ENCODE peak calls at places on chromosomes 1 and 21, in six cellular contexts. One of them, this sample, is unnamed.

GRCh38 chr1:47460040-47460439 is 22.2 kb downstream of the FOXD2 start:
- DNase-seq in tibial nerve: no peak
- DNase-seq in MCF 10A: no peak
- DNase-seq in uterus: no peak
- DNase-seq in colonic mucosa: no peak
- DNase-seq in IMR-90: no peak
- DNase-seq in this sample: no peak

GRCh38 chr1:84619383-84620093 is 45.3 kb upstream of the CTBS start:
- DNase-seq in tibial nerve: no peak
- DNase-seq in MCF 10A: peak
- DNase-seq in uterus: peak
- DNase-seq in colonic mucosa: no peak
- DNase-seq in IMR-90: peak
- DNase-seq in this sample: no peak

GRCh38 chr1:71706030-71706671 is 576.2 kb downstream of the NEGR1 start:
- DNase-seq in tibial nerve: no peak
- DNase-seq in MCF 10A: no peak
- DNase-seq in uterus: no peak
- DNase-seq in colonic mucosa: no peak
- DNase-seq in IMR-90: peak
- DNase-seq in this sample: no peak

GRCh38 chr1:179303173-179303572 is 9.6 kb downstream of the SOAT1 start:
- DNase-seq in tibial nerve: no peak
- DNase-seq in MCF 10A: no peak
- DNase-seq in uterus: no peak
- DNase-seq in colonic mucosa: no peak
- DNase-seq in IMR-90: no peak
- DNase-seq in this sample: no peak

GRCh38 chr1:212760126-212760823 is 31.3 kb downstream of the NSL1 start:
- DNase-seq in tibial nerve: no peak
- DNase-seq in MCF 10A: peak
- DNase-seq in uterus: no peak
- DNase-seq in colonic mucosa: no peak
- DNase-seq in IMR-90: no peak
- DNase-seq in this sample: no peak

GRCh38 chr1:109619405-109619654 is at the start of gene GNAT2:
- DNase-seq in tibial nerve: no peak
- DNase-seq in MCF 10A: no peak
- DNase-seq in uterus: no peak
- DNase-seq in colonic mucosa: no peak
- DNase-seq in IMR-90: no peak
- DNase-seq in this sample: no peak

GRCh38 chr1:25804244-25804963 is 4.4 kb downstream of the SELENON start:
- DNase-seq in tibial nerve: no peak
- DNase-seq in MCF 10A: peak
- DNase-seq in uterus: no peak
- DNase-seq in colonic mucosa: no peak
- DNase-seq in IMR-90: no peak
- DNase-seq in this sample: no peak

GRCh38 chr1:224203243-224204016 is 20.4 kb downstream of the DEGS1 start:
- DNase-seq in tibial nerve: peak
- DNase-seq in MCF 10A: peak
- DNase-seq in uterus: no peak
- DNase-seq in colonic mucosa: peak
- DNase-seq in IMR-90: peak
- DNase-seq in this sample: no peak

GRCh38 chr1:56411484-56412180 is 167.7 kb downstream of the PLPP3 start:
- DNase-seq in tibial nerve: no peak
- DNase-seq in MCF 10A: no peak
- DNase-seq in uterus: peak
- DNase-seq in colonic mucosa: no peak
- DNase-seq in IMR-90: no peak
- DNase-seq in this sample: no peak

GRCh38 chr21:36589352-36589971 is 109.5 kb upstream of the SIM2 start:
- DNase-seq in tibial nerve: no peak
- DNase-seq in MCF 10A: peak
- DNase-seq in uterus: no peak
- DNase-seq in colonic mucosa: peak
- DNase-seq in IMR-90: peak
- DNase-seq in this sample: no peak

GRCh38 chr1:46171351-46171750 is 3.5 kb upstream of the TSPAN1 start:
- DNase-seq in tibial nerve: no peak
- DNase-seq in MCF 10A: peak
- DNase-seq in uterus: peak
- DNase-seq in colonic mucosa: peak
- DNase-seq in IMR-90: no peak
- DNase-seq in this sample: no peak

GRCh38 chr1:24299901-24300300 is 19.3 kb upstream of the GRHL3 start:
- DNase-seq in tibial nerve: no peak
- DNase-seq in MCF 10A: peak
- DNase-seq in uterus: no peak
- DNase-seq in colonic mucosa: no peak
- DNase-seq in IMR-90: no peak
- DNase-seq in this sample: no peak

GRCh38 chr21:32732544-32732943 is 4.7 kb upstream of the SYNJ1 start:
- DNase-seq in tibial nerve: no peak
- DNase-seq in MCF 10A: no peak
- DNase-seq in uterus: no peak
- DNase-seq in colonic mucosa: no peak
- DNase-seq in IMR-90: no peak
- DNase-seq in this sample: no peak

GRCh38 chr1:205477759-205478247 is 22.0 kb upstream of the BLACAT1 start:
- DNase-seq in tibial nerve: no peak
- DNase-seq in MCF 10A: peak
- DNase-seq in uterus: no peak
- DNase-seq in colonic mucosa: peak
- DNase-seq in IMR-90: peak
- DNase-seq in this sample: peak

GRCh38 chr1:236141447-236142357 is 637 bp upstream of the GPR137B start:
- DNase-seq in tibial nerve: no peak
- DNase-seq in MCF 10A: peak
- DNase-seq in uterus: no peak
- DNase-seq in colonic mucosa: peak
- DNase-seq in IMR-90: peak
- DNase-seq in this sample: no peak

GRCh38 chr1:12539705-12540579 is 78.1 kb downstream of the DHRS3 start:
- DNase-seq in tibial nerve: peak
- DNase-seq in MCF 10A: peak
- DNase-seq in uterus: peak
- DNase-seq in colonic mucosa: peak
- DNase-seq in IMR-90: peak
- DNase-seq in this sample: peak

GRCh38 chr1:243254233-243254926 is 701 bp downstream of the CEP170 start:
- DNase-seq in tibial nerve: peak
- DNase-seq in MCF 10A: peak
- DNase-seq in uterus: peak
- DNase-seq in colonic mucosa: peak
- DNase-seq in IMR-90: peak
- DNase-seq in this sample: peak

DNA sequence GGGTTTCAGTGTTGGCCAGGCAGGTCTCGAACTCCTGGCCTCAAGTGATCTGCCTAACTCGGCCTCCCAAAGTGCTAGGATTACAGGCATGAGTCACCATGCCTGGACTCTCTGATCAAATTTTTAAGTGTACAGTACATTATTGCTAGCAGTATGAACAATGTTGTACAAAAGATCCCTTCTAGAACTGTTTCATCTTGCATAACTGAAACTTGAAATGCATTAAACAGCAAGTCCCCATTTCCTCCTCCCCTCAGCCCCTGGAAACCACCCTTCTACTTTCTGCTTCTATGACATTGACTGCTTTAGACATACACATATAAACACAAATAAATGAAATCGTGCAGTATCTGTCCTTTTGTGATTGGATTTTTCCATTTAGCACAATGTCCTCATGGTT is 463.4 kb downstream of the PTPRC start:
- DNase-seq in tibial nerve: no peak
- DNase-seq in MCF 10A: no peak
- DNase-seq in uterus: no peak
- DNase-seq in colonic mucosa: no peak
- DNase-seq in IMR-90: no peak
- DNase-seq in this sample: no peak
- TF ChIP-seq CTCF in tibial nerve: no peak
- TF ChIP-seq CTCF in MCF 10A: no peak
- TF ChIP-seq CTCF in uterus: no peak
- TF ChIP-seq CTCF in colonic mucosa: no peak
- TF ChIP-seq CTCF in IMR-90: no peak
- TF ChIP-seq CTCF in this sample: no peak

GRCh38 chr1:228339766-228340685 is 66.6 kb downstream of the TRIM11 start:
- DNase-seq in tibial nerve: no peak
- DNase-seq in MCF 10A: no peak
- DNase-seq in uterus: peak
- DNase-seq in colonic mucosa: no peak
- DNase-seq in IMR-90: no peak
- DNase-seq in this sample: no peak

GRCh38 chr1:228340686-228341449 is 65.8 kb downstream of the TRIM11 start:
- DNase-seq in tibial nerve: no peak
- DNase-seq in MCF 10A: no peak
- DNase-seq in uterus: peak
- DNase-seq in colonic mucosa: no peak
- DNase-seq in IMR-90: no peak
- DNase-seq in this sample: no peak

GRCh38 chr1:228338521-228339051 is 68.0 kb downstream of the TRIM11 start:
- DNase-seq in tibial nerve: no peak
- DNase-seq in MCF 10A: no peak
- DNase-seq in uterus: peak
- DNase-seq in colonic mucosa: no peak
- DNase-seq in IMR-90: no peak
- DNase-seq in this sample: peak

GRCh38 chr1:228337711-228338520 is 68.7 kb downstream of the TRIM11 start:
- DNase-seq in tibial nerve: no peak
- DNase-seq in MCF 10A: no peak
- DNase-seq in uterus: peak
- DNase-seq in colonic mucosa: no peak
- DNase-seq in IMR-90: no peak
- DNase-seq in this sample: no peak

GRCh38 chr1:228339059-228339704 is 67.5 kb downstream of the TRIM11 start:
- DNase-seq in tibial nerve: no peak
- DNase-seq in MCF 10A: no peak
- DNase-seq in uterus: no peak
- DNase-seq in colonic mucosa: no peak
- DNase-seq in IMR-90: no peak
- DNase-seq in this sample: no peak
- TF ChIP-seq CTCF in tibial nerve: no peak
- TF ChIP-seq CTCF in MCF 10A: no peak
- TF ChIP-seq CTCF in uterus: no peak
- TF ChIP-seq CTCF in colonic mucosa: no peak
- TF ChIP-seq CTCF in IMR-90: no peak
- TF ChIP-seq CTCF in this sample: no peak

GRCh38 chr1:155134322-155134721 is 1.3 kb upstream of the SLC50A1 start:
- DNase-seq in tibial nerve: no peak
- DNase-seq in MCF 10A: peak
- DNase-seq in uterus: no peak
- DNase-seq in colonic mucosa: no peak
- DNase-seq in IMR-90: no peak
- DNase-seq in this sample: no peak

GRCh38 chr1:155136728-155137127 is 1.1 kb downstream of the SLC50A1 start:
- DNase-seq in tibial nerve: no peak
- DNase-seq in MCF 10A: peak
- DNase-seq in uterus: no peak
- DNase-seq in colonic mucosa: peak
- DNase-seq in IMR-90: no peak
- DNase-seq in this sample: no peak

GRCh38 chr1:155137129-155137528 is 1.5 kb downstream of the SLC50A1 start:
- DNase-seq in tibial nerve: no peak
- DNase-seq in MCF 10A: peak
- DNase-seq in uterus: no peak
- DNase-seq in colonic mucosa: no peak
- DNase-seq in IMR-90: no peak
- DNase-seq in this sample: no peak

GRCh38 chr1:155134858-155135415 is 715 bp upstream of the SLC50A1 start:
- DNase-seq in tibial nerve: peak
- DNase-seq in MCF 10A: peak
- DNase-seq in uterus: peak
- DNase-seq in colonic mucosa: peak
- DNase-seq in IMR-90: peak
- DNase-seq in this sample: peak

DNA sequence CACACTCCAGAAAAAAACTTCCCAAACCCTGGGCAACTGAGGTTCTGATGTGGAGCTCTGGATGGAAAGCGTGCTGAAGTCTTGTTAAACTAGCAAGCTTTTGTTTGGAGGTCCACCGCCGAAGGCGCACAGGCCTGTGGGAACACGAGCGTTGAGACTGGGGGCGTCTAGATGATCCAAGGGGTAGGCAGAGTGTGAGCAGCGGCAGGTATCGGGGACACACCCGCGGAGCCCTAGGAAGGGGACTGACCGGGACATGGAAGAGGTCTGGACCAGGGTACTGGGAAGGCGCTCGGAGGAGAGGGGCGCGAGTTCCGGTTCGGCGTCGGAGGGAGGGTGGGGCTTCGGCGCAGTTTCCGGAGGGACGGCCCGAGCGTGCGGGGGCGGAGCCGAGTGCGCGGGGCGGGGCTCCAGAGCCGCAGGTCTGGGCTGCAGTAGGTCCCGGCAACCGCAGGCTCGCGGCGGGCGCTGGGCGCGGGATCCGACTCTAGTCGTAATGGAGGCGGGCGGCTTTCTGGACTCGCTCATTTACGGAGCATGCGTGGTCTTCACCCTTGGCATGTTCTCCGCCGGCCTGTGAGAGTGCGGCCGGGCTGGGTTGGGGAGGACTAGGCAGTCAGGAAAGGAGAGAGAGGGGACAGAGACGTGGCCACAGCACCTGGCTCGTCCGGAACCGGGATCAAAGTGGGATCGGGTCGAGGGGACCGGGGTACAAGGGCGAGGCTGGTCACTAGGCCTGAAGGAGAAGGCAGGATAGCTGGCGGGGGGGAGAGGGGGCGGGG is at the start of gene SLC50A1:
- DNase-seq in tibial nerve: peak
- DNase-seq in MCF 10A: peak
- DNase-seq in uterus: peak
- DNase-seq in colonic mucosa: peak
- DNase-seq in IMR-90: peak
- DNase-seq in this sample: peak
- TF ChIP-seq CTCF in tibial nerve: peak
- TF ChIP-seq CTCF in MCF 10A: no peak
- TF ChIP-seq CTCF in uterus: peak
- TF ChIP-seq CTCF in colonic mucosa: peak
- TF ChIP-seq CTCF in IMR-90: peak
- TF ChIP-seq CTCF in this sample: no peak

GRCh38 chr1:240152611-240153297 is 61.1 kb downstream of the FMN2 start:
- DNase-seq in tibial nerve: no peak
- DNase-seq in MCF 10A: peak
- DNase-seq in uterus: no peak
- DNase-seq in colonic mucosa: no peak
- DNase-seq in IMR-90: peak
- DNase-seq in this sample: no peak

GRCh38 chr1:240149488-240150094 is 57.9 kb downstream of the FMN2 start:
- DNase-seq in tibial nerve: peak
- DNase-seq in MCF 10A: peak
- DNase-seq in uterus: no peak
- DNase-seq in colonic mucosa: peak
- DNase-seq in IMR-90: peak
- DNase-seq in this sample: no peak

GRCh38 chr1:240155605-240156004 is 63.9 kb downstream of the FMN2 start:
- DNase-seq in tibial nerve: no peak
- DNase-seq in MCF 10A: no peak
- DNase-seq in uterus: no peak
- DNase-seq in colonic mucosa: no peak
- DNase-seq in IMR-90: no peak
- DNase-seq in this sample: no peak

GRCh38 chr1:240148333-240148732 is 56.6 kb downstream of the FMN2 start:
- DNase-seq in tibial nerve: no peak
- DNase-seq in MCF 10A: no peak
- DNase-seq in uterus: no peak
- DNase-seq in colonic mucosa: no peak
- DNase-seq in IMR-90: no peak
- DNase-seq in this sample: no peak

GRCh38 chr1:240151126-240151735 is 59.5 kb downstream of the FMN2 start:
- DNase-seq in tibial nerve: no peak
- DNase-seq in MCF 10A: no peak
- DNase-seq in uterus: no peak
- DNase-seq in colonic mucosa: no peak
- DNase-seq in IMR-90: no peak
- DNase-seq in this sample: no peak
- TF ChIP-seq CTCF in tibial nerve: no peak
- TF ChIP-seq CTCF in MCF 10A: no peak
- TF ChIP-seq CTCF in uterus: no peak
- TF ChIP-seq CTCF in colonic mucosa: no peak
- TF ChIP-seq CTCF in IMR-90: no peak
- TF ChIP-seq CTCF in this sample: no peak